ENCODE peak calls at places on chromosomes 4 and X, in eight cellular contexts. One of them, this sample, is unnamed.

GRCh38 chr4:147683172-147683571 is 791 bp downstream of the PRMT9 start:
- DNase-seq in anterior cingulate cortex: no peak
- DNase-seq in A172: peak
- DNase-seq in KG1: no peak
- DNase-seq in progenitor cell of endocrine pancreas: no peak
- DNase-seq in left kidney: peak
- DNase-seq in trophoblast cell: peak
- DNase-seq in Right ventricle myocardium superior: no peak
- DNase-seq in this sample: no peak

GRCh38 chr4:79358438-79358837 is 32.6 kb upstream of the NAA11 start:
- DNase-seq in anterior cingulate cortex: no peak
- DNase-seq in trophoblast cell: no peak
- DNase-seq in left kidney: no peak
- DNase-seq in KG1: no peak
- DNase-seq in progenitor cell of endocrine pancreas: no peak
- DNase-seq in A172: no peak
- DNase-seq in Right ventricle myocardium superior: no peak
- DNase-seq in this sample: no peak

GRCh38 chr4:6574747-6575502 is at the start of gene MAN2B2:
- DNase-seq in anterior cingulate cortex: peak
- DNase-seq in progenitor cell of endocrine pancreas: peak
- DNase-seq in Right ventricle myocardium superior: peak
- DNase-seq in left kidney: peak
- DNase-seq in KG1: peak
- DNase-seq in A172: peak
- DNase-seq in trophoblast cell: peak
- DNase-seq in this sample: peak

GRCh38 chrX:71056857-71057256 is 11.3 kb downstream of the SNX12 start:
- DNase-seq in KG1: no peak
- DNase-seq in left kidney: no peak
- DNase-seq in anterior cingulate cortex: no peak
- DNase-seq in trophoblast cell: no peak
- DNase-seq in progenitor cell of endocrine pancreas: no peak
- DNase-seq in A172: no peak
- DNase-seq in Right ventricle myocardium superior: no peak
- DNase-seq in this sample: no peak

GRCh38 chr4:21819086-21819485 is 129.5 kb downstream of the KCNIP4 start:
- DNase-seq in A172: no peak
- DNase-seq in Right ventricle myocardium superior: peak
- DNase-seq in left kidney: no peak
- DNase-seq in KG1: no peak
- DNase-seq in anterior cingulate cortex: peak
- DNase-seq in trophoblast cell: no peak
- DNase-seq in progenitor cell of endocrine pancreas: no peak
- DNase-seq in this sample: no peak

GRCh38 chrX:71492086-71493065 is 40.5 kb upstream of the OGT start:
- DNase-seq in left kidney: peak
- DNase-seq in trophoblast cell: peak
- DNase-seq in A172: no peak
- DNase-seq in KG1: no peak
- DNase-seq in Right ventricle myocardium superior: peak
- DNase-seq in progenitor cell of endocrine pancreas: no peak
- DNase-seq in anterior cingulate cortex: peak
- DNase-seq in this sample: no peak

GRCh38 chr4:130393246-130394041 is 1297.5 kb downstream of the C4orf33 start:
- DNase-seq in A172: peak
- DNase-seq in Right ventricle myocardium superior: no peak
- DNase-seq in KG1: no peak
- DNase-seq in progenitor cell of endocrine pancreas: no peak
- DNase-seq in anterior cingulate cortex: no peak
- DNase-seq in trophoblast cell: no peak
- DNase-seq in left kidney: no peak
- DNase-seq in this sample: no peak

GRCh38 chrX:51440365-51440764 is 56.0 kb downstream of the NUDT11 start:
- DNase-seq in KG1: no peak
- DNase-seq in progenitor cell of endocrine pancreas: no peak
- DNase-seq in Right ventricle myocardium superior: no peak
- DNase-seq in A172: no peak
- DNase-seq in left kidney: no peak
- DNase-seq in anterior cingulate cortex: no peak
- DNase-seq in trophoblast cell: no peak
- DNase-seq in this sample: no peak

GRCh38 chrX:104253567-104254441 is 929 bp downstream of the ESX1 start:
- DNase-seq in A172: no peak
- DNase-seq in anterior cingulate cortex: no peak
- DNase-seq in trophoblast cell: peak
- DNase-seq in KG1: no peak
- DNase-seq in progenitor cell of endocrine pancreas: no peak
- DNase-seq in left kidney: peak
- DNase-seq in Right ventricle myocardium superior: no peak
- DNase-seq in this sample: no peak

GRCh38 chr4:4720671-4721070 is 138.8 kb upstream of the MSX1 start:
- DNase-seq in progenitor cell of endocrine pancreas: no peak
- DNase-seq in trophoblast cell: no peak
- DNase-seq in KG1: no peak
- DNase-seq in A172: no peak
- DNase-seq in left kidney: no peak
- DNase-seq in Right ventricle myocardium superior: no peak
- DNase-seq in anterior cingulate cortex: no peak
- DNase-seq in this sample: no peak

GRCh38 chr4:63620271-63620670 is 789.0 kb downstream of the TECRL start:
- DNase-seq in A172: no peak
- DNase-seq in anterior cingulate cortex: no peak
- DNase-seq in Right ventricle myocardium superior: no peak
- DNase-seq in left kidney: peak
- DNase-seq in trophoblast cell: no peak
- DNase-seq in KG1: no peak
- DNase-seq in progenitor cell of endocrine pancreas: no peak
- DNase-seq in this sample: no peak

GRCh38 chr4:52780206-52780605 is 29.0 kb upstream of the ERVMER34-1 start:
- DNase-seq in KG1: no peak
- DNase-seq in Right ventricle myocardium superior: peak
- DNase-seq in progenitor cell of endocrine pancreas: no peak
- DNase-seq in anterior cingulate cortex: no peak
- DNase-seq in A172: no peak
- DNase-seq in left kidney: no peak
- DNase-seq in trophoblast cell: no peak
- DNase-seq in this sample: no peak

GRCh38 chrX:152813211-152813610 is 17.3 kb downstream of the CETN2 start:
- DNase-seq in trophoblast cell: no peak
- DNase-seq in KG1: no peak
- DNase-seq in left kidney: no peak
- DNase-seq in A172: no peak
- DNase-seq in progenitor cell of endocrine pancreas: no peak
- DNase-seq in Right ventricle myocardium superior: no peak
- DNase-seq in anterior cingulate cortex: no peak
- DNase-seq in this sample: no peak

GRCh38 chr4:139689093-139689722 is 23.6 kb downstream of the MGST2 start:
- DNase-seq in A172: no peak
- DNase-seq in KG1: no peak
- DNase-seq in Right ventricle myocardium superior: no peak
- DNase-seq in left kidney: peak
- DNase-seq in trophoblast cell: no peak
- DNase-seq in anterior cingulate cortex: no peak
- DNase-seq in progenitor cell of endocrine pancreas: no peak
- DNase-seq in this sample: no peak

GRCh38 chrX:41664307-41665299 is 24.2 kb upstream of the GPR34 start:
- DNase-seq in Right ventricle myocardium superior: no peak
- DNase-seq in anterior cingulate cortex: no peak
- DNase-seq in left kidney: no peak
- DNase-seq in KG1: no peak
- DNase-seq in A172: no peak
- DNase-seq in progenitor cell of endocrine pancreas: no peak
- DNase-seq in trophoblast cell: no peak
- DNase-seq in this sample: no peak

GRCh38 chr4:129353490-129353889 is 257.5 kb downstream of the C4orf33 start:
- DNase-seq in anterior cingulate cortex: no peak
- DNase-seq in KG1: no peak
- DNase-seq in progenitor cell of endocrine pancreas: no peak
- DNase-seq in left kidney: no peak
- DNase-seq in trophoblast cell: no peak
- DNase-seq in Right ventricle myocardium superior: no peak
- DNase-seq in A172: no peak
- DNase-seq in this sample: no peak

This sample was measured in HTR-8/SVneo.